ENCODE peak calls at places on chromosomes 7 and 10, in four cellular contexts. R is testis, T is uterus, L is cardiac muscle cell. J is an unnamed sample.

GRCh38 chr10:10804998-10805737 is 212.5 kb upstream of the CELF2 start:
- DNase-seq in L (no peak), R (no peak), T (no peak), J (no peak)

GRCh38 chr7:116728413-116728812 is 56.4 kb downstream of the MET start:
- DNase-seq in R (no peak), T (no peak), L (no peak), J (no peak)

GRCh38 chr7:129163875-129164544 is 19.5 kb downstream of the TSPAN33 start:
- DNase-seq in L (peak), R (no peak), T (no peak), J (peak)

GRCh38 chr10:73246322-73246782 is 703 bp downstream of the DNAJC9 start:
- DNase-seq in L (no peak), R (no peak), T (no peak), J (no peak)

GRCh38 chr10:78952686-78953085 is 116.1 kb upstream of the ZMIZ1 start:
- DNase-seq in T (peak), R (peak), L (no peak), J (no peak)

GRCh38 chr10:21920633-21921032 is 82.9 kb downstream of the DNAJC1 start:
- DNase-seq in R (no peak), L (no peak), T (no peak), J (no peak)

GRCh38 chr10:36840793-36841192 is 284.6 kb upstream of the ANKRD30A start:
- DNase-seq in R (no peak), T (no peak), L (no peak), J (no peak)

GRCh38 chr10:133458710-133459453 is 5.1 kb downstream of the SCART1 start:
- DNase-seq in L (no peak), T (no peak), R (no peak), J (no peak)

GRCh38 chr10:34687434-34688205 is 127.5 kb downstream of the PARD3 start:
- DNase-seq in R (no peak), T (no peak), L (no peak), J (no peak)

GRCh38 chr7:29598607-29599006 is 35.0 kb downstream of the PRR15 start:
- DNase-seq in T (no peak), L (no peak), R (no peak), J (no peak)

GRCh38 chr7:108584211-108584610 is 14.5 kb downstream of the DNAJB9 start:
- DNase-seq in L (no peak), R (no peak), T (no peak), J (no peak)

GRCh38 chr10:110260746-110261477 is 43.8 kb downstream of the SMNDC1 start:
- DNase-seq in R (no peak), L (no peak), T (no peak), J (peak)

GRCh38 chr7:34839645-34840044 is 181.6 kb downstream of the NPSR1 start:
- DNase-seq in L (no peak), T (no peak), R (no peak), J (no peak)

GRCh38 chr10:80070068-80070467 is 8.4 kb upstream of the TMEM254 start:
- DNase-seq in R (peak), T (no peak), L (no peak), J (no peak)

GRCh38 chr10:103845983-103846382 is 9.4 kb downstream of the SH3PXD2A start:
- DNase-seq in T (no peak), R (no peak), L (no peak), J (no peak)

GRCh38 chr7:103447073-103447960 is 1.3 kb upstream of the SLC26A5 start:
- DNase-seq in L (peak), T (no peak), R (peak), J (peak)

GRCh38 chr7:129613016-129613337 is 1.5 kb downstream of the NRF1 start:
- DNase-seq in R (no peak), T (no peak), L (no peak), J (no peak)

GRCh38 chr10:100993986-100994708 is 5.5 kb upstream of the LZTS2 start:
- DNase-seq in L (peak), R (peak), T (no peak), J (no peak)

GRCh38 chr7:119969763-119970162 is 303.2 kb upstream of the KCND2 start:
- DNase-seq in T (no peak), R (no peak), L (no peak), J (no peak)

GRCh38 chr7:46781901-46782439 is 799.9 kb downstream of the TNS3 start:
- DNase-seq in R (no peak), T (no peak), L (no peak), J (no peak)

GRCh38 chr10:103838095-103838395 is 17.3 kb downstream of the SH3PXD2A start:
- DNase-seq in R (no peak), L (peak), T (no peak), J (no peak)

GRCh38 chr7:131502810-131503545 is 53.5 kb downstream of the PODXL start:
- DNase-seq in T (peak), L (peak), R (peak), J (no peak)

GRCh38 chr10:24306507-24306875 is 97.6 kb downstream of the KIAA1217 start:
- DNase-seq in R (no peak), T (no peak), L (no peak), J (no peak)

GRCh38 chr10:7383442-7383841 is 27.4 kb downstream of the SFMBT2 start:
- DNase-seq in R (no peak), T (no peak), L (no peak), J (no peak)

GRCh38 chr7:31633894-31634494 is 53.0 kb upstream of the PPP1R17 start:
- DNase-seq in L (peak), T (peak), R (peak), J (peak)

GRCh38 chr7:142569851-142570250 is 179.4 kb upstream of the PRSS1 start:
- DNase-seq in R (no peak), T (no peak), L (no peak), J (no peak)

GRCh38 chr7:98278936-98279335 is 2.5 kb upstream of the BRI3 start:
- DNase-seq in L (no peak), R (no peak), T (no peak), J (no peak)

GRCh38 chr7:83547526-83547925 is 101.4 kb downstream of the SEMA3E start:
- DNase-seq in L (peak), T (no peak), R (no peak), J (peak)

GRCh38 chr10:29993319-29993876 is 66.0 kb downstream of the JCAD start:
- DNase-seq in R (peak), L (peak), T (peak), J (no peak)

GRCh38 chr10:49646256-49646870 is 32.5 kb downstream of the CHAT start:
- DNase-seq in R (no peak), L (no peak), T (no peak), J (no peak)

GRCh38 chr7:112071856-112072255 is 134.3 kb downstream of the DOCK4 start:
- DNase-seq in R (no peak), T (no peak), L (no peak), J (no peak)

GRCh38 chr7:25356534-25357151 is 128.4 kb upstream of the NPVF start:
- DNase-seq in T (no peak), L (no peak), R (no peak), J (peak)

GRCh38 chr7:134903073-134903790 is 83.1 kb upstream of the AGBL3 start:
- DNase-seq in R (no peak), T (no peak), L (no peak), J (no peak)

GRCh38 chr7:47757946-47758371 is 176.0 kb upstream of the TNS3 start:
- DNase-seq in R (peak), L (no peak), T (peak), J (no peak)

GRCh38 chr10:60340973-60341372 is 48.7 kb downstream of the ANK3 start:
- DNase-seq in L (no peak), T (no peak), R (no peak), J (no peak)

GRCh38 chr10:103238506-103239252 is 7.0 kb upstream of the RPEL1 start:
- DNase-seq in T (no peak), R (peak), L (peak), J (no peak)

GRCh38 chr7:121395494-121395960 is 581 bp downstream of the FAM3C start:
- DNase-seq in L (no peak), R (peak), T (no peak), J (peak)

GRCh38 chr10:78215645-78216044 is 182.0 kb downstream of the RPS24 start:
- DNase-seq in R (peak), L (peak), T (peak), J (no peak)

GRCh38 chr7:112723416-112723815 is 66.8 kb downstream of the TMEM168 start:
- DNase-seq in L (no peak), R (no peak), T (no peak), J (no peak)

GRCh38 chr7:73572767-73573186 is 5.6 kb downstream of the TBL2 start:
- DNase-seq in T (no peak), L (no peak), R (no peak), J (no peak)

GRCh38 chr7:73573276-73573675 is 5.1 kb downstream of the TBL2 start:
- DNase-seq in L (no peak), T (no peak), R (no peak), J (no peak)

GRCh38 chr7:73570977-73571376 is 7.4 kb downstream of the TBL2 start:
- DNase-seq in T (no peak), R (no peak), L (no peak), J (no peak)

GRCh38 chr7:73570521-73570920 is 7.9 kb downstream of the TBL2 start:
- DNase-seq in L (no peak), T (no peak), R (no peak), J (no peak)

GRCh38 chr7:73573791-73574190 is 4.6 kb downstream of the TBL2 start:
- DNase-seq in L (no peak), T (no peak), R (no peak), J (no peak)
- TF ChIP-seq CTCF in L (no peak), T (no peak), R (no peak), J (no peak)

GRCh38 chr10:70293169-70293813 is 9.5 kb upstream of the NPFFR1 start:
- DNase-seq in R (no peak), L (no peak), T (no peak), J (no peak)
- H3K4me3 ChIP-seq in R (no peak), L (no peak), T (no peak), J (no peak)

DNA sequence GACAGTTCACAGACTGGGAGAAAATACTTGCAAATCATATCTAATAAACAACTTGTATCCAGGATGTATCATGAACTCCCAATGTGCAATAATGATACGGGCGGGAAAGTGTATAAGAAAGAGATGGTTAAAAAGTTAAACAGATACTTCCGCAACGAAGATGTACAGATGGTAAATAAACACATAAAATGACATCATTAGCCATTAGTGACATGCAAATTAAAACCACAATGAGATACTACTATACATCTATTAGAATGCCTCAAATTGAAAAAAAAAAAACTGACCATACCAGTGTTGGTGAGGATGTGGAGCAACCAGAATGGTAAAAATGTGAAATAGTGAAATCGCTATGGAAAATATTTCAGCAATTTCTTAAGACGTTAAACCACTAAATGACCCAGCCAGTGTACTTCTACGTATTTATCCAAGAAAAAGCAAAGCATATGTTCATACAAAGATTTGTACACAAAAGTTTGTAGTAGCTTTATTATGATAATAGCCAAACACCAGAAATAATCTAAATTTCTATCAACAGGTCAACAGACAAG is 83.5 kb downstream of the IPMK start:
- DNase-seq in L (no peak), T (no peak), R (no peak), J (no peak)
- TF ChIP-seq CTCF in L (no peak), T (no peak), R (no peak), J (no peak)

GRCh38 chr10:122141821-122142651 is 129.1 kb upstream of the BTBD16 start:
- DNase-seq in R (no peak), T (no peak), L (no peak), J (no peak)

GRCh38 chr10:122140941-122141623 is 130.0 kb upstream of the BTBD16 start:
- DNase-seq in R (no peak), T (peak), L (no peak), J (no peak)

GRCh38 chr10:122140477-122140902 is 130.6 kb upstream of the BTBD16 start:
- DNase-seq in R (no peak), T (peak), L (peak), J (no peak)

GRCh38 chr10:122139226-122139625 is 131.9 kb upstream of the BTBD16 start:
- DNase-seq in R (no peak), L (peak), T (no peak), J (no peak)

DNA sequence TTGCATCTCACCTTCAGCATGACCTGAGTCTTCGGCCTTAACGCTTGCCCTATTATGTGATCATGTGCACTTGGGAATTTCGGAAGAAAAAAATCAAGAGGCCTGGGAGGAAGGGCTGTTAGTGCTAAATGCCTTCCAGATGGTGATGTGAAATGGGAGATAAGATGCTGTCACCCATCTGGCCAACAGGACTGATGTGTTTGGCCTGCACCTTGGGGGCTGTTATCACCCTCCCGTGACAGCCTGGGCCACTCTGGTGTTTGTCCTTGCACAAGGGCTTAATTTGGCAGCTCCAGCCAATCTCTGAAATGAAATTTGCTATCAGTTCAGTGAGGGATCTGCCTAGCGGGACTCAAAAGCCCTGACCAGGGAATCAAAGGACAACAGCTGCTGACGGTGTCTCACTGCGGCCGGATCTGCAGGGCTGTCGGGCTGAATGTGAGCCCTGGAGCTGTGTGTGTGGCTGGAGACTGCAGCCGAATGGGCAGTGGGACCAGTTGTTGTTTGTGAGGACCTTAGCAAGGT is 131.4 kb upstream of the BTBD16 start:
- DNase-seq in T (peak), L (no peak), R (no peak), J (no peak)
- H3K4me3 ChIP-seq in T (no peak), L (no peak), R (no peak), J (no peak)

GRCh38 chr7:51789494-51789893 is 472.9 kb upstream of the COBL start:
- DNase-seq in R (no peak), L (peak), T (no peak), J (peak)
- TF ChIP-seq CTCF in R (no peak), L (no peak), T (no peak), J (peak)

GRCh38 chr7:22578048-22578770 is 78.2 kb upstream of the STEAP1B start:
- DNase-seq in R (no peak), T (no peak), L (no peak), J (no peak)
- H3K4me3 ChIP-seq in R (no peak), T (no peak), L (no peak), J (no peak)

GRCh38 chr7:27767374-27767773 is 27.4 kb downstream of the TAX1BP1 start:
- DNase-seq in L (no peak), T (no peak), R (no peak), J (no peak)

GRCh38 chr7:27775772-27776171 is 35.8 kb downstream of the TAX1BP1 start:
- DNase-seq in L (no peak), R (no peak), T (no peak), J (no peak)

GRCh38 chr7:27774717-27775328 is 34.9 kb downstream of the TAX1BP1 start:
- DNase-seq in R (no peak), L (peak), T (no peak), J (no peak)

GRCh38 chr7:27765856-27766255 is 25.9 kb downstream of the TAX1BP1 start:
- DNase-seq in L (no peak), R (no peak), T (no peak), J (no peak)

DNA sequence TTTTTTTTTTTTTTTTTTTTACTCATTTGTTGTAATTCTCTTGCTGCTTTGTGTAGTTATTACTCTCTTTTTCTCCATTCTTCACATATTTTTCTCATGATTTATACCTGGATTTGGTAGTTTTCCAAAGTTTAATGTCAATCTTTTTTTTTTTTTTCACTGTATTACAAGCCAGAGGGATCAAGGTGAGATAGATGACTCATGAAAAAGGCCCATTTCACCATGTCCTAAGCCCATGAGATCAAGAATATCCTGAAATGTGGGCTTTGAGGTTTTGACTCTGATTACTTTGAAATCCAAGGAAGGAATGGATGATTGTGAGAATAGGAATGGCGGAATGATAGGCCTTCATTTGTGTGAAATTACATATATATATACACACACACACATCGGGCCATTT is 31.1 kb downstream of the TAX1BP1 start:
- DNase-seq in R (no peak), T (no peak), L (no peak), J (no peak)
- TF ChIP-seq CTCF in R (no peak), T (no peak), L (no peak), J (no peak)

DNA sequence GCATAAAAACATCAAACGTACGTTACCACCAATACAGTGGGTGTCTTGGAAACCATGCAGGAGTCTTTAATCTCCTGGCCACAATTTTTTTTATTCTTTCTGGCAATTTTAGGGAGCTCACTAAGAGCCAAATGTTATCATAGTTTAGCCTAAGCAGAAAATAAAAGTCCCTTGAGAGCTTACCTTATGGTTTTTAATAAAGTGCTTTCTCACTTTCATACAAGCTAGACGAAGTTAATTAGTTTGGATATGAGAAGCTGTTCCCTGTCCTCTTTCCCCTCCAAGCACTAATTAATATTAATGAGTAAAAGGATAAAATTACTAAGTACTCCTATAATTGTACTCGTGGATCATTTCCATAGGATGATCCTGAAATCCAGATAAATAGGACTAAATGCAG is 58.5 kb upstream of the HECW1 start:
- DNase-seq in L (no peak), T (no peak), R (no peak), J (no peak)
- H3K4me3 ChIP-seq in L (no peak), T (no peak), R (no peak), J (no peak)

GRCh38 chr7:12211054-12212050 is at the start of gene TMEM106B:
- DNase-seq in L (peak), R (peak), T (peak), J (peak)
- TF ChIP-seq CTCF in L (no peak), R (no peak), T (peak), J (peak)

GRCh38 chr10:119477444-119477843 is 65.1 kb downstream of the RGS10 start:
- DNase-seq in R (no peak), L (no peak), T (no peak), J (no peak)
- H3K4me3 ChIP-seq in R (no peak), L (no peak), T (no peak), J (no peak)